ENCODE peak calls at places on chromosomes 11 and 22, in nine cellular contexts. L, F, E, S, G, P, H, N and K are unnamed samples.

GRCh38 chr22:23278883-23279675 is 98.8 kb downstream of the BCR start:
- DNase-seq in L (no peak), F (peak), E (peak), S (no peak), G (no peak), P (peak), H (peak), N (peak), K (no peak)

GRCh38 chr11:76762867-76763572 is 20.1 kb upstream of the TSKU start:
- DNase-seq in L (peak), F (no peak), E (no peak), S (no peak), G (no peak), P (no peak), H (no peak), N (peak), K (no peak)

GRCh38 chr11:61897387-61898246 is 6.3 kb upstream of the FADS3 start:
- DNase-seq in L (peak), F (peak), E (peak), S (peak), G (no peak), P (peak), H (peak), N (peak), K (peak)

GRCh38 chr11:96061094-96061493 is 137.2 kb upstream of the MTMR2 start:
- DNase-seq in L (no peak), F (no peak), E (no peak), S (no peak), G (no peak), P (no peak), H (no peak), N (no peak), K (no peak)

GRCh38 chr11:83681944-83682644 is 395.9 kb upstream of the CCDC90B start:
- DNase-seq in L (no peak), F (no peak), E (no peak), S (no peak), G (no peak), P (no peak), H (no peak), N (no peak), K (no peak)

GRCh38 chr11:58577441-58578135 is 1.3 kb upstream of the ZFP91 start:
- DNase-seq in L (peak), F (no peak), E (peak), S (no peak), G (peak), P (peak), H (peak), N (peak), K (no peak)

GRCh38 chr22:28608546-28608945 is 71.1 kb downstream of the TTC28 start:
- DNase-seq in L (no peak), F (no peak), E (no peak), S (no peak), G (no peak), P (no peak), H (no peak), N (no peak), K (no peak)

GRCh38 chr11:9003573-9004309 is at the start of gene NRIP3:
- DNase-seq in L (peak), F (peak), E (peak), S (peak), G (no peak), P (peak), H (peak), N (peak), K (peak)

GRCh38 chr11:125494987-125495725 is 909 bp downstream of the FEZ1 start:
- DNase-seq in L (peak), F (no peak), E (peak), S (peak), G (peak), P (peak), H (no peak), N (peak), K (no peak)

GRCh38 chr11:120186408-120186798 is 24.4 kb upstream of the OAF start:
- DNase-seq in L (peak), F (no peak), E (no peak), S (no peak), G (no peak), P (no peak), H (no peak), N (no peak), K (no peak)

GRCh38 chr11:34147581-34147980 is 42.2 kb downstream of the NAT10 start:
- DNase-seq in L (peak), F (no peak), E (no peak), S (no peak), G (no peak), P (no peak), H (no peak), N (no peak), K (no peak)

GRCh38 chr11:57144531-57145320 is 37.0 kb upstream of the LRRC55 start:
- DNase-seq in L (no peak), F (no peak), E (no peak), S (no peak), G (no peak), P (no peak), H (no peak), N (no peak), K (no peak)

GRCh38 chr11:20050551-20051333 is 109.5 kb downstream of the DBX1 start:
- DNase-seq in L (no peak), F (no peak), E (no peak), S (no peak), G (no peak), P (peak), H (no peak), N (peak), K (no peak)

GRCh38 chr11:57527056-57527631 is 3.4 kb downstream of the TIMM10 start:
- DNase-seq in L (peak), F (peak), E (peak), S (no peak), G (peak), P (peak), H (peak), N (peak), K (no peak)

GRCh38 chr11:46356911-46357482 is 9.7 kb downstream of the DGKZ start:
- DNase-seq in L (no peak), F (no peak), E (no peak), S (no peak), G (no peak), P (no peak), H (no peak), N (peak), K (no peak)

GRCh38 chr11:76660533-76661305 is 9.8 kb downstream of the LRRC32 start:
- DNase-seq in L (peak), F (no peak), E (no peak), S (no peak), G (no peak), P (no peak), H (no peak), N (no peak), K (peak)

GRCh38 chr11:74037309-74037708 is 28.4 kb upstream of the UCP3 start:
- DNase-seq in L (no peak), F (no peak), E (no peak), S (no peak), G (no peak), P (no peak), H (no peak), N (peak), K (no peak)